ENCODE peak calls at places on chromosomes 1 and 21, in nine cellular contexts. A, F, I, V, D, B, Z, E and N are unnamed samples.

GRCh38 chr1:150875197-150876110 is 945 bp downstream of the ARNT start:
- DNase-seq in A (no peak), F (no peak), I (no peak), V (no peak), D (no peak), B (peak), Z (peak), E (no peak), N (no peak)

GRCh38 chr21:27569831-27570230 is 602.9 kb upstream of the ADAMTS5 start:
- DNase-seq in A (no peak), F (no peak), I (no peak), V (no peak), D (no peak), B (no peak), Z (no peak), E (no peak), N (no peak)

GRCh38 chr1:21278898-21279819 is 11.1 kb downstream of the ECE1 start:
- DNase-seq in A (no peak), F (no peak), I (peak), V (no peak), D (no peak), B (no peak), Z (no peak), E (no peak), N (no peak)

GRCh38 chr1:32876341-32877210 is 5.9 kb upstream of the FNDC5 start:
- DNase-seq in A (no peak), F (peak), I (peak), V (peak), D (peak), B (peak), Z (peak), E (no peak), N (peak)

GRCh38 chr1:61746768-61747167 is 4.5 kb downstream of the PATJ start:
- DNase-seq in A (no peak), F (no peak), I (no peak), V (peak), D (no peak), B (peak), Z (no peak), E (no peak), N (no peak)

GRCh38 chr1:12566484-12567287 is 51.3 kb downstream of the DHRS3 start:
- DNase-seq in A (no peak), F (no peak), I (no peak), V (no peak), D (no peak), B (no peak), Z (no peak), E (no peak), N (no peak)

GRCh38 chr1:78497196-78497595 is 6.4 kb downstream of the PTGFR start:
- DNase-seq in A (no peak), F (no peak), I (no peak), V (no peak), D (no peak), B (no peak), Z (no peak), E (no peak), N (no peak)

GRCh38 chr1:193402977-193403376 is 216.6 kb upstream of the B3GALT2 start:
- DNase-seq in A (no peak), F (no peak), I (no peak), V (no peak), D (no peak), B (no peak), Z (no peak), E (no peak), N (no peak)

GRCh38 chr1:110192541-110192940 is 17.6 kb upstream of the KCNC4 start:
- DNase-seq in A (no peak), F (no peak), I (no peak), V (no peak), D (no peak), B (no peak), Z (no peak), E (no peak), N (no peak)

GRCh38 chr1:201748331-201748730 is 80.6 kb upstream of the IPO9 start:
- DNase-seq in A (no peak), F (no peak), I (no peak), V (peak), D (no peak), B (peak), Z (no peak), E (no peak), N (no peak)

GRCh38 chr1:111140680-111140967 is 601 bp downstream of the CEPT1 start:
- DNase-seq in A (peak), F (peak), I (peak), V (peak), D (no peak), B (no peak), Z (peak), E (no peak), N (no peak)

GRCh38 chr21:45507523-45507875 is 34.7 kb downstream of the SLC19A1 start:
- DNase-seq in A (no peak), F (no peak), I (no peak), V (no peak), D (peak), B (no peak), Z (no peak), E (no peak), N (no peak)

GRCh38 chr1:86419277-86419903 is 4.6 kb upstream of the CLCA2 start:
- DNase-seq in A (no peak), F (no peak), I (no peak), V (peak), D (no peak), B (peak), Z (peak), E (no peak), N (no peak)

GRCh38 chr21:37566790-37567725 is 200.5 kb downstream of the DYRK1A start:
- DNase-seq in A (no peak), F (no peak), I (no peak), V (no peak), D (no peak), B (no peak), Z (no peak), E (no peak), N (peak)

GRCh38 chr1:173421789-173422188 is 55.3 kb upstream of the PRDX6 start:
- DNase-seq in A (no peak), F (no peak), I (no peak), V (no peak), D (no peak), B (no peak), Z (no peak), E (no peak), N (no peak)

GRCh38 chr1:173418107-173418985 is 58.8 kb upstream of the PRDX6 start:
- DNase-seq in A (no peak), F (no peak), I (no peak), V (no peak), D (no peak), B (peak), Z (no peak), E (no peak), N (no peak)

GRCh38 chr1:173422456-173422976 is 54.6 kb upstream of the PRDX6 start:
- DNase-seq in A (no peak), F (peak), I (no peak), V (no peak), D (no peak), B (no peak), Z (no peak), E (peak), N (no peak)

GRCh38 chr1:173421266-173421665 is 55.9 kb upstream of the PRDX6 start:
- DNase-seq in A (no peak), F (no peak), I (no peak), V (no peak), D (no peak), B (no peak), Z (no peak), E (no peak), N (no peak)

GRCh38 chr1:173420330-173420806 is 56.8 kb upstream of the PRDX6 start:
- DNase-seq in A (no peak), F (peak), I (peak), V (peak), D (peak), B (peak), Z (peak), E (peak), N (peak)
- TF ChIP-seq CTCF in A (peak), F (peak), I (peak), V (peak), D (peak), B (peak), Z (peak), E (no peak), N (peak)

GRCh38 chr1:215677112-215677511 is 110.0 kb downstream of the KCTD3 start:
- DNase-seq in A (no peak), F (no peak), I (no peak), V (no peak), D (no peak), B (no peak), Z (no peak), E (no peak), N (no peak)
- TF ChIP-seq CTCF in A (no peak), F (no peak), I (no peak), V (no peak), D (no peak), B (no peak), Z (no peak), E (no peak), N (no peak)

GRCh38 chr1:183308719-183309118 is 109.5 kb downstream of the NMNAT2 start:
- DNase-seq in A (no peak), F (no peak), I (no peak), V (no peak), D (no peak), B (no peak), Z (no peak), E (no peak), N (no peak)

GRCh38 chr1:183304466-183305122 is 113.6 kb downstream of the NMNAT2 start:
- DNase-seq in A (no peak), F (no peak), I (no peak), V (no peak), D (no peak), B (no peak), Z (no peak), E (no peak), N (no peak)

GRCh38 chr1:183303325-183303645 is 114.9 kb downstream of the NMNAT2 start:
- DNase-seq in A (no peak), F (no peak), I (no peak), V (no peak), D (no peak), B (no peak), Z (no peak), E (no peak), N (no peak)

GRCh38 chr1:183303901-183304300 is 114.3 kb downstream of the NMNAT2 start:
- DNase-seq in A (no peak), F (no peak), I (no peak), V (peak), D (no peak), B (no peak), Z (no peak), E (no peak), N (no peak)

DNA sequence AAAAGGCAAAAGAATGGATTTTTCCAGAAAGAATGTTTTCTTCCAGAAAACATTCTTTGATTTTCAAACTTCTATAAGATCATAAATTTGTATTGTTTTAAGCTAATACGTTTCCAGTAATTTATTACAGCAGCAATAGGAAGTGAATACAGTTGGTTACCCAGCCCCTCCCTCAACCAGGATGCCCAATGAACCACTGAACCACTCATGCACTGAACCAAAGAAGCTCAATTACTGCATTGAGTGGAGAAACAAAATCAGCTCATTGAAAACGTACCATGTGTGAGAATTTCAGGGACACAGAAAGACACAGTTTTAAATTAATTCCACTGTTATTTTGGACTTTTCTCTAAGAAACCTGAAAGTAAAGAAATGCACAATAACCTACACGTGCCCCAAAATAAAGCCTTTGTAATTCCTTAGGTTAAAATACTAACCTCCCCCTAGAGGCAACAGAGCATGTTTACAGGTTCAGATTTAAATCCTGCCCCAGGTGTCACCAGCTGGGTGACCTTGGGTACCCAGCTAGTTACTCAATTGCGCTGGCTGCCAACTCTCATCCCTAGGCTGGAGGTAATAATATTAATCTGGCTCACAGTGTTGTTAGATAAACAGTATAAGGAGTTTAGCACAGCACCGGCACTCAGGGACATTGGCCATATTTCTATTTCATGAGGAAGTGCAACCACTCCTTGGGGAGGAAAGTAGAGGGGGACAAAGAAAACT is 111.7 kb downstream of the NMNAT2 start:
- DNase-seq in A (no peak), F (no peak), I (no peak), V (no peak), D (no peak), B (no peak), Z (peak), E (no peak), N (no peak)
- TF ChIP-seq CTCF in A (peak), F (no peak), I (peak), V (peak), D (peak), B (peak), Z (peak), E (no peak), N (no peak)

GRCh38 chr1:195608883-195609282 is 999.4 kb downstream of the KCNT2 start:
- DNase-seq in A (no peak), F (no peak), I (no peak), V (no peak), D (no peak), B (no peak), Z (no peak), E (no peak), N (no peak)
- TF ChIP-seq CTCF in A (peak), F (no peak), I (no peak), V (no peak), D (no peak), B (no peak), Z (no peak), E (no peak), N (no peak)

GRCh38 chr1:57678138-57678537 is 254.3 kb upstream of the DAB1 start:
- DNase-seq in A (no peak), F (no peak), I (no peak), V (no peak), D (no peak), B (no peak), Z (no peak), E (no peak), N (no peak)

GRCh38 chr1:57672741-57673140 is 248.9 kb upstream of the DAB1 start:
- DNase-seq in A (no peak), F (no peak), I (no peak), V (no peak), D (no peak), B (no peak), Z (no peak), E (no peak), N (no peak)

GRCh38 chr1:57671750-57672149 is 247.9 kb upstream of the DAB1 start:
- DNase-seq in A (no peak), F (no peak), I (no peak), V (peak), D (no peak), B (no peak), Z (no peak), E (no peak), N (no peak)

GRCh38 chr1:57674803-57675202 is 250.9 kb upstream of the DAB1 start:
- DNase-seq in A (no peak), F (no peak), I (no peak), V (peak), D (no peak), B (no peak), Z (no peak), E (no peak), N (no peak)
- TF ChIP-seq CTCF in A (no peak), F (no peak), I (no peak), V (no peak), D (no peak), B (no peak), Z (no peak), E (no peak), N (no peak)

DNA sequence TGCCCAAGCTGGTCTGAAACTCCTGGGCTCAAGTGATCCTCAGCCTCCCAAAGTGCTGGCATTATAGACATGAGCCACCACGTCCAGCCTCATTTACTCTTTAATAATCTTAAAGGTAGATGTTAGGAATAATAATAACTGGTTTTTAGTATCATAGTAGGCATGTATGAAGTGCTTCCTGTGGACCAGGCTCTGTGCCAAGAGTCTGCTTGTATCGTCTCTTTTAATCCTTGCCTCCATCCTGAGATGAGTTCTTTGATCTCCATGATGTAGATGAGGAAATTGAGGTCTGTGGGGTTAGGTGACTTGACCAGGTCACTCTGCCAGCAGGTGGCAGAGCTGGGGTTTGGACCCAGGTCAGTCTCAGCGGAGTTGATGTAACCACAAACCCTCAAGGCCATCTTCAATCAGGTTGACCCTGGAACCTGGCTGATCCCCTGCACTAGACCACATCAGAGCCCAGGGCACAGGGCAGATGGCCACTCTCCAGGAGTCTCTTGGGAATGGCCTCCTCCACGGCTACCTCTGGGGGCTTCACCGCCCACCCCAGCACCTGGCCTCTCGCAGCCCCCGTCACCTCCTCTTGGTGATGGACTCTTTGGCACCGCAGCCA is 11.3 kb downstream of the EFHD2 start:
- DNase-seq in A (no peak), F (no peak), I (no peak), V (no peak), D (no peak), B (no peak), Z (no peak), E (no peak), N (no peak)
- TF ChIP-seq CTCF in A (peak), F (no peak), I (no peak), V (no peak), D (no peak), B (no peak), Z (no peak), E (no peak), N (no peak)

DNA sequence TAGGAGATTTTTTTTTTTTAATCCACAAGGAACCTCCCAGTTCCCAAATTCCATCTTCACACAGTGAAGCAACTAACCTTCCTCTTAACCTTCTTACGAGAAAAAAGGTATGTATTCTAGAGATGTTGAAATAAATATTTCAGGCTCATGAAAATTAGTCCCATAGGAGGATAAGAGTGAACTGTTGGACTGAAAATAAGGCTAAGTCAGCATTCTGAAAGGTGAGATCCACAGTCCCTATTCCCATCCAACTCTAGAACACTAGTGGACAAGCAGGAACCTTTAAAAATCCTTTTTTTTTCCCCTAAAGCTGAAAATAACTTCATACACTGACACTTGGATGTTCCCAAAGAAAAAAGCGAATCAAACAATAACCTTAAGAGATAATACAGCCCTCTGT is 44.4 kb downstream of the FAF1 start:
- DNase-seq in A (no peak), F (no peak), I (no peak), V (no peak), D (no peak), B (no peak), Z (no peak), E (no peak), N (no peak)
- TF ChIP-seq CTCF in A (no peak), F (no peak), I (no peak), V (no peak), D (no peak), B (no peak), Z (no peak), E (no peak), N (no peak)

DNA sequence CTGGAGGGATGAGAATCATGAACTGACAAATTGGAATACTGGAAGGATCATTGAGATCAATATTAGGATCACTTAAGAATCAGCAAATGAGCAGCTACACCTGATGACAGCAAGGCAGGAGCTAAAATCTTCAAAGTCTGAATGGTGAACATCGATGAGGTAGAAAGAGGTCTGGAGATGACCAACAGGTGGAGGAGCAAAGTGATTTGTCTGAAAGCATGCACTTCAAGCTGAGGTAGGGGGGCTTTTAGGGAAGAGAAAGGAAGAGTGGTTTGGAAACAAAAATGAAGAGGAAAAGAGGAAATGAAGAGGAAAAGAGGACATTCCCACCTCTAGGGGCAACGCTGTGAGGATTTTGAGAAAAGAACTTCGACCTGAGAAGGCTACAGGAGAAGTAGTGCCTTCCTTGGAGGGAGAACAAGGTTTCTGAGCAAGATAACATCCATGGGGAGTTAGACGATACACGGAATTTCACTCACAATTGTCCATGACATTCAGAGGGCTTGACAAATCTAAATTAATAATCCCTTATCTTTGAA is 79.0 kb downstream of the APP start:
- DNase-seq in A (no peak), F (no peak), I (no peak), V (no peak), D (no peak), B (no peak), Z (no peak), E (no peak), N (no peak)
- TF ChIP-seq CTCF in A (no peak), F (no peak), I (no peak), V (no peak), D (no peak), B (no peak), Z (no peak), E (no peak), N (no peak)

GRCh38 chr1:5992814-5993552 is 758 bp upstream of the NPHP4 start:
- DNase-seq in A (peak), F (no peak), I (no peak), V (no peak), D (no peak), B (no peak), Z (peak), E (no peak), N (no peak)

GRCh38 chr1:5993553-5994510 is 1.6 kb upstream of the NPHP4 start:
- DNase-seq in A (peak), F (no peak), I (no peak), V (peak), D (no peak), B (no peak), Z (peak), E (no peak), N (peak)

GRCh38 chr1:5996641-5997270 is 4.5 kb upstream of the NPHP4 start:
- DNase-seq in A (peak), F (no peak), I (no peak), V (no peak), D (no peak), B (no peak), Z (no peak), E (no peak), N (no peak)

GRCh38 chr1:5995871-5996630 is 3.8 kb upstream of the NPHP4 start:
- DNase-seq in A (no peak), F (no peak), I (no peak), V (no peak), D (no peak), B (no peak), Z (no peak), E (no peak), N (peak)

GRCh38 chr1:5994713-5995621 is 2.7 kb upstream of the NPHP4 start:
- DNase-seq in A (peak), F (no peak), I (no peak), V (no peak), D (no peak), B (no peak), Z (no peak), E (no peak), N (no peak)
- TF ChIP-seq CTCF in A (no peak), F (no peak), I (no peak), V (no peak), D (no peak), B (peak), Z (no peak), E (no peak), N (no peak)